ENCODE peak calls at places on chromosome 21, in four cellular contexts. A is DND-41, E is mesenchymal stem cell, C is astrocyte. O is an unnamed sample.

GRCh38 chr21:44513389-44514217 is 26.4 kb downstream of the KRTAP10-1 start:
- DNase-seq in A (no peak), E (no peak), C (no peak), O (no peak)

GRCh38 chr21:18164483-18164882 is 80.2 kb upstream of the CHODL start:
- DNase-seq in A (no peak), E (no peak), C (no peak), O (no peak)

GRCh38 chr21:45855248-45855801 is 126.2 kb upstream of the COL6A1 start:
- DNase-seq in A (no peak), E (no peak), C (no peak), O (no peak)

GRCh38 chr21:45306832-45307571 is 19.3 kb upstream of the POFUT2 start:
- DNase-seq in A (no peak), E (peak), C (peak), O (peak)

GRCh38 chr21:32415451-32415850 is 2.9 kb downstream of the EVA1C start:
- DNase-seq in A (no peak), E (no peak), C (no peak), O (no peak)

GRCh38 chr21:45033791-45034555 is 40.4 kb upstream of the ADARB1 start:
- DNase-seq in A (no peak), E (no peak), C (no peak), O (peak)

GRCh38 chr21:35925497-35925896 is 134.8 kb downstream of the SETD4 start:
- DNase-seq in A (peak), E (peak), C (peak), O (no peak)

GRCh38 chr21:29418813-29419212 is 120.1 kb downstream of the BACH1 start:
- DNase-seq in A (no peak), E (no peak), C (no peak), O (no peak)

GRCh38 chr21:46048926-46049889 is 48.7 kb upstream of the COL6A2 start:
- DNase-seq in A (no peak), E (peak), C (peak), O (peak)

GRCh38 chr21:36250423-36251075 is 69.4 kb upstream of the MORC3 start:
- DNase-seq in A (no peak), E (no peak), C (no peak), O (no peak)

GRCh38 chr21:43370091-43370658 is 56.8 kb downstream of the SIK1 start:
- DNase-seq in A (no peak), E (peak), C (peak), O (no peak)

GRCh38 chr21:46285206-46285661 is at the start of gene MCM3AP:
- DNase-seq in A (no peak), E (no peak), C (no peak), O (no peak)

GRCh38 chr21:46066843-46067331 is 31.0 kb upstream of the COL6A2 start:
- DNase-seq in A (no peak), E (no peak), C (peak), O (peak)

GRCh38 chr21:26554365-26554764 is 18.7 kb downstream of the CYYR1 start:
- DNase-seq in A (no peak), E (no peak), C (no peak), O (no peak)

GRCh38 chr21:25563399-25564116 is 43.7 kb downstream of the MRPL39 start:
- DNase-seq in A (peak), E (peak), C (peak), O (no peak)

GRCh38 chr21:29192999-29193563 is 62.6 kb downstream of the MAP3K7CL start:
- DNase-seq in A (no peak), E (no peak), C (no peak), O (no peak)

GRCh38 chr21:46368533-46369285 is 44.8 kb downstream of the PCNT start:
- DNase-seq in A (no peak), E (no peak), C (no peak), O (peak)

GRCh38 chr21:44529503-44530125 is 10.4 kb downstream of the KRTAP10-1 start:
- DNase-seq in A (no peak), E (no peak), C (no peak), O (peak)

GRCh38 chr21:31136891-31137290 is 98.6 kb upstream of the KRTAP19-8 start:
- DNase-seq in A (no peak), E (peak), C (peak), O (no peak)

GRCh38 chr21:26421724-26422123 is 151.4 kb downstream of the CYYR1 start:
- DNase-seq in A (no peak), E (no peak), C (no peak), O (no peak)

GRCh38 chr21:22758478-22758877 is 1760.3 kb downstream of the NCAM2 start:
- DNase-seq in A (no peak), E (no peak), C (no peak), O (no peak)

GRCh38 chr21:33951276-33952178 is 35.9 kb upstream of the ATP5PO start:
- DNase-seq in A (no peak), E (peak), C (no peak), O (no peak)
- H3K4me3 ChIP-seq in A (no peak), E (no peak), C (no peak), O (no peak)

GRCh38 chr21:39386194-39386593 is 37.3 kb upstream of the HMGN1 start:
- DNase-seq in A (no peak), E (no peak), C (no peak), O (no peak)
- H2AFZ ChIP-seq in A (no peak), E (no peak), C (peak), O (peak)

DNA sequence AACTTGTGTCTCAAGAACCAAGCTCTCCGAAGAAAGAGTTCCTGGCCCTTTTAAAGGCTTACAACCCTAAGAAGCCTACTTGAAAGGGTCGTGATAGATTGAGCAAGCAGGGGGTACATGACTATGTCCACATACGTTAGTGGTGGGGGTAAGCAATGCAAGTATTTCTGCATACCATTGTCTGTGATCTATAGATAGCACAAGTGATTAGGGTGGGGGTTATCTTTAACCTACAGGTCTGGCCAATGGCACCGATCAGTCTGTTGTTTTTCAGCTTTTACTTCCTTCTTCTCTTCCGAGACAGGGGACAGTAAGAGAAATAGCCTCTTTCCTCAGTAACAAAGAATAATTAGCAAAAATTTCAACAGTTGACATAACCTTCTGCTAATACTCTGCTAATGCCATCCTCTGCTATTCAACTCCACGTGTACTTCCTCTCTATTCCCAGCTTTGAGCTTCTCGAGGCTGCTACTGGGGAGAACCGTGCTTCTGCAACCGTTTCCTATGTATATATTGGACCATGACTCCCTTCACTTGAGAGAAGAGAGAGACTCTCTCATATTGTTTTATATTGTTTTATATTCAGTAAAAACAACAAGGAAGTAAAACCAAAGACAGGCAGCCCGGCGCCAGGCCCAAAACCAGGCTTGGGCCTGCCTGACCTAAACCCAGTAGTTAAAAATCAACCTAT is 727.7 kb upstream of the NCAM2 start:
- DNase-seq in A (no peak), E (no peak), C (no peak), O (peak)
- H3K4me2 ChIP-seq in A (no peak), E (no peak), C (no peak), O (no peak)

DNA sequence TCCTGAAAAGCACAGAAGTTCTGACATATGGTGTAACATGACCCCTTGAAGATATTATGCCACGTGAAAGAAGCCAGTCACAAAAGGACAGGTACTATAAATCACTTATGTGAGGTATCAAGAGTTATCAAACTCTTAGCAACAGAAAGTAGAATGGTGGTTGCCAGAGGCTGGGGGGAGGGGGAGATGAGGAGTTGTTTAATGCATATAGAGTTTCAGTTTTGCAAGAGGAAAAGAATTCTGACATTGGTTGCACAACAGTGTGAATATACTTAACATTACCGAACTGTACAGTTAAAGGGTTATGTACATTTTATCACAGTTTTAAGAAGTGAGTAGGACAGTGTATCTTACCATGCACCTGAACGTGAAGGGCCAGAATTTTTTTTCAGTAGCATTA is 80.0 kb downstream of the USP25 start:
- DNase-seq in A (no peak), E (peak), C (peak), O (no peak)
- H3K4me3 ChIP-seq in A (no peak), E (no peak), C (no peak), O (no peak)

DNA sequence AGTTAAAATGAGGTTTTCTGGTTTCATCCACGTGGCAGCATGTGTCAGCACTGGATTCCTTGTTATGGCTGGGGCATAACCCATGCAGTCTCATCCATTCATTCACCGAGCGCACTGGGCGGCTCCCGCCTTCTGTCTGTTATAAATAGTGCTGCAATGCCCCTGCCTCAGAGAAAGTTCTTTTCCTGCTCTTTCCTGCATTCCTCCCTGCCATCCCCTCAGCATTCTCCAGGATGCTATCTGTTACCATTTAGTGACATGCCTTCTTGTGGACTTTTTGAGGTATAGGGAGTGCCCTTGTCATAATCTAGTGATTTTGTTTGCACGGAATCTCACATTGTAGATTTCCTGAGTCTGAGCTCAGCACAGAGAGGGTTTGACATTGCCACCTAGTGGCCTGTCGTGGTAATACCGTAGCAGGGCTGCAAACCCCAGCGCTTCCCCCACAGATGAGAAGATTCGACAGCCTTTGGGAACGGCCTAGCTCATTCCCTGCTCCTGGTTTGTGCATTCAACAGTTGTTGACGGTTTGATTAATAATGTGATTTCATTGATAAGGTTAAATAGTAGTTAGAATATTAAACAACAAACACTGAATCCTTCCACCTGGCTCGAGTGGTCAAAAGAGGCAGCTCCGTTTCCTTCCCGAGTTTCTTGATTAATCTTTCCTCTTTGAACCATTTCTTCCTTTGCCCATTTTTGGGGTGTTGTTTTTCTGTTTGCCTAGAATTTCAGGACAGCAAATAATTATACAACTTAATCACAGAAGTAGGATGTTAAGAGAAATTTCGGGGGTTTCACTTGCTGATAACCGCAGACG is 46.3 kb downstream of the UMODL1 start:
- DNase-seq in A (peak), E (peak), C (peak), O (peak)
- H2AFZ ChIP-seq in A (peak), E (peak), C (peak), O (peak)